ENCODE peak calls at places on chromosomes 13 and 19, in six cellular contexts. One of them, this sample, is unnamed.

GRCh38 chr13:59680429-59681024 is 483.2 kb downstream of the DIAPH3 start:
- DNase-seq in CD4-positive, CD25-positive, alpha-beta regulatory T cell: peak; percentile 19
- DNase-seq in GM23248: peak; percentile 47
- DNase-seq in thoracic aorta: no peak
- DNase-seq in cardiac muscle cell: peak; percentile 49
- DNase-seq in K562: peak; percentile 4
- DNase-seq in this sample: no peak

GRCh38 chr19:289651-290538 is 1.3 kb downstream of the PLPP2 start:
- DNase-seq in thoracic aorta: no peak
- DNase-seq in GM23248: peak; percentile 81
- DNase-seq in CD4-positive, CD25-positive, alpha-beta regulatory T cell: no peak
- DNase-seq in K562: peak; percentile 45
- DNase-seq in cardiac muscle cell: peak; percentile 31
- DNase-seq in this sample: peak; percentile 88

GRCh38 chr13:77678691-77679090 is 18.8 kb upstream of the SLAIN1 start:
- DNase-seq in GM23248: no peak
- DNase-seq in CD4-positive, CD25-positive, alpha-beta regulatory T cell: no peak
- DNase-seq in thoracic aorta: no peak
- DNase-seq in cardiac muscle cell: no peak
- DNase-seq in K562: no peak
- DNase-seq in this sample: no peak

GRCh38 chr13:76885203-76886004 is 801 bp downstream of the KCTD12 start:
- DNase-seq in cardiac muscle cell: peak; percentile 80
- DNase-seq in CD4-positive, CD25-positive, alpha-beta regulatory T cell: peak; percentile 61
- DNase-seq in K562: peak; percentile 13
- DNase-seq in GM23248: peak; percentile 90
- DNase-seq in thoracic aorta: no peak
- DNase-seq in this sample: peak; percentile 72

GRCh38 chr19:7605490-7606222 is 10.0 kb downstream of the CAMSAP3 start:
- DNase-seq in cardiac muscle cell: peak; percentile 38
- DNase-seq in GM23248: peak; percentile 19
- DNase-seq in thoracic aorta: no peak
- DNase-seq in CD4-positive, CD25-positive, alpha-beta regulatory T cell: no peak
- DNase-seq in K562: peak; percentile 95
- DNase-seq in this sample: peak; percentile 93

GRCh38 chr13:75792526-75793187 is 156.5 kb downstream of the LMO7 start:
- DNase-seq in CD4-positive, CD25-positive, alpha-beta regulatory T cell: no peak
- DNase-seq in cardiac muscle cell: peak; percentile 50
- DNase-seq in thoracic aorta: no peak
- DNase-seq in GM23248: no peak
- DNase-seq in K562: no peak
- DNase-seq in this sample: no peak

GRCh38 chr13:106381083-106381482 is 154.4 kb downstream of the EFNB2 start:
- DNase-seq in thoracic aorta: no peak
- DNase-seq in K562: no peak
- DNase-seq in CD4-positive, CD25-positive, alpha-beta regulatory T cell: no peak
- DNase-seq in cardiac muscle cell: peak; percentile 83
- DNase-seq in GM23248: no peak
- DNase-seq in this sample: no peak

GRCh38 chr13:51760592-51760991 is 43.4 kb downstream of the DHRS12 start:
- DNase-seq in thoracic aorta: no peak
- DNase-seq in cardiac muscle cell: no peak
- DNase-seq in CD4-positive, CD25-positive, alpha-beta regulatory T cell: no peak
- DNase-seq in K562: no peak
- DNase-seq in GM23248: no peak
- DNase-seq in this sample: no peak

GRCh38 chr13:40565282-40566148 is 100.9 kb downstream of the FOXO1 start:
- DNase-seq in CD4-positive, CD25-positive, alpha-beta regulatory T cell: no peak
- DNase-seq in K562: no peak
- DNase-seq in GM23248: peak; percentile 7
- DNase-seq in cardiac muscle cell: no peak
- DNase-seq in thoracic aorta: no peak
- DNase-seq in this sample: no peak

GRCh38 chr19:47414469-47414868 is 4.9 kb downstream of the MEIS3 start:
- DNase-seq in K562: peak; percentile 35
- DNase-seq in CD4-positive, CD25-positive, alpha-beta regulatory T cell: no peak
- DNase-seq in cardiac muscle cell: no peak
- DNase-seq in thoracic aorta: no peak
- DNase-seq in GM23248: no peak
- DNase-seq in this sample: peak; percentile 80

GRCh38 chr13:98565726-98566577 is 11.0 kb downstream of the STK24 start:
- DNase-seq in K562: no peak
- DNase-seq in thoracic aorta: no peak
- DNase-seq in CD4-positive, CD25-positive, alpha-beta regulatory T cell: no peak
- DNase-seq in cardiac muscle cell: peak; percentile 25
- DNase-seq in GM23248: peak; percentile 52
- DNase-seq in this sample: no peak

GRCh38 chr13:46852168-46852567 is 44.7 kb downstream of the HTR2A start:
- DNase-seq in GM23248: no peak
- DNase-seq in thoracic aorta: no peak
- DNase-seq in CD4-positive, CD25-positive, alpha-beta regulatory T cell: no peak
- DNase-seq in cardiac muscle cell: no peak
- DNase-seq in K562: no peak
- DNase-seq in this sample: no peak

GRCh38 chr19:40691421-40692211 is 1.2 kb upstream of the NUMBL start:
- DNase-seq in K562: no peak
- DNase-seq in thoracic aorta: no peak
- DNase-seq in cardiac muscle cell: no peak
- DNase-seq in GM23248: peak; percentile 25
- DNase-seq in CD4-positive, CD25-positive, alpha-beta regulatory T cell: no peak
- DNase-seq in this sample: peak; percentile 83

GRCh38 chr19:52600639-52601024 is 30.5 kb downstream of the ZNF701 start:
- DNase-seq in CD4-positive, CD25-positive, alpha-beta regulatory T cell: no peak
- DNase-seq in thoracic aorta: no peak
- DNase-seq in cardiac muscle cell: no peak
- DNase-seq in GM23248: no peak
- DNase-seq in K562: no peak
- DNase-seq in this sample: no peak

GRCh38 chr13:111005808-111006494 is 91.1 kb upstream of the ANKRD10 start:
- DNase-seq in CD4-positive, CD25-positive, alpha-beta regulatory T cell: no peak
- DNase-seq in GM23248: peak; percentile 55
- DNase-seq in K562: no peak
- DNase-seq in cardiac muscle cell: peak; percentile 57
- DNase-seq in thoracic aorta: peak; percentile 16
- DNase-seq in this sample: no peak
- H3K4me3 ChIP-seq in CD4-positive, CD25-positive, alpha-beta regulatory T cell: no peak overlapping the region
- H3K4me3 ChIP-seq in GM23248: peak overlapping the region; percentile 57
- H3K4me3 ChIP-seq in K562: no peak overlapping the region
- H3K4me3 ChIP-seq in cardiac muscle cell: no peak overlapping the region
- H3K4me3 ChIP-seq in thoracic aorta: peak overlapping the region; percentile 56
- H3K4me3 ChIP-seq in this sample: no peak overlapping the region

GRCh38 chr19:1296575-1297271 is 11.1 kb downstream of the EFNA2 start:
- DNase-seq in K562: no peak
- DNase-seq in CD4-positive, CD25-positive, alpha-beta regulatory T cell: no peak
- DNase-seq in thoracic aorta: no peak
- DNase-seq in cardiac muscle cell: no peak
- DNase-seq in GM23248: no peak
- DNase-seq in this sample: no peak

GRCh38 chr19:1293782-1294621 is 8.3 kb downstream of the EFNA2 start:
- DNase-seq in cardiac muscle cell: no peak
- DNase-seq in GM23248: no peak
- DNase-seq in CD4-positive, CD25-positive, alpha-beta regulatory T cell: no peak
- DNase-seq in K562: no peak
- DNase-seq in thoracic aorta: no peak
- DNase-seq in this sample: no peak

GRCh38 chr19:1294688-1295087 is 9.0 kb downstream of the EFNA2 start:
- DNase-seq in thoracic aorta: no peak
- DNase-seq in cardiac muscle cell: no peak
- DNase-seq in GM23248: no peak
- DNase-seq in K562: no peak
- DNase-seq in CD4-positive, CD25-positive, alpha-beta regulatory T cell: no peak
- DNase-seq in this sample: no peak

GRCh38 chr19:1296078-1296477 is 10.4 kb downstream of the EFNA2 start:
- DNase-seq in thoracic aorta: no peak
- DNase-seq in K562: no peak
- DNase-seq in GM23248: no peak
- DNase-seq in CD4-positive, CD25-positive, alpha-beta regulatory T cell: no peak
- DNase-seq in cardiac muscle cell: no peak
- DNase-seq in this sample: no peak

GRCh38 chr19:1295169-1296012 is 9.7 kb downstream of the EFNA2 start:
- DNase-seq in K562: peak; percentile 99
- DNase-seq in CD4-positive, CD25-positive, alpha-beta regulatory T cell: no peak
- DNase-seq in cardiac muscle cell: peak; percentile 26
- DNase-seq in GM23248: peak; percentile 48
- DNase-seq in thoracic aorta: no peak
- DNase-seq in this sample: peak; percentile 100
- H3K27me3 ChIP-seq in K562: peaks cover 22% of the 10 kb centered on the region
- H3K27me3 ChIP-seq in CD4-positive, CD25-positive, alpha-beta regulatory T cell: no peaks in the 10 kb centered on the region
- H3K27me3 ChIP-seq in cardiac muscle cell: peaks cover 6% of the 10 kb centered on the region
- H3K27me3 ChIP-seq in GM23248: peaks cover 14% of the 10 kb centered on the region
- H3K27me3 ChIP-seq in thoracic aorta: peaks cover 17% of the 10 kb centered on the region
- H3K27me3 ChIP-seq in this sample: peaks cover 4% of the 10 kb centered on the region

GRCh38 chr19:9838324-9838723 is 3.2 kb downstream of the PIN1 start:
- DNase-seq in GM23248: no peak
- DNase-seq in K562: no peak
- DNase-seq in cardiac muscle cell: no peak
- DNase-seq in thoracic aorta: no peak
- DNase-seq in CD4-positive, CD25-positive, alpha-beta regulatory T cell: no peak
- DNase-seq in this sample: peak; percentile 20

GRCh38 chr19:9848060-9848459 is 12.9 kb downstream of the PIN1 start:
- DNase-seq in CD4-positive, CD25-positive, alpha-beta regulatory T cell: peak; percentile 20
- DNase-seq in cardiac muscle cell: no peak
- DNase-seq in K562: no peak
- DNase-seq in thoracic aorta: no peak
- DNase-seq in GM23248: no peak
- DNase-seq in this sample: peak; percentile 94

GRCh38 chr19:9839415-9839814 is 4.3 kb downstream of the PIN1 start:
- DNase-seq in CD4-positive, CD25-positive, alpha-beta regulatory T cell: no peak
- DNase-seq in thoracic aorta: no peak
- DNase-seq in GM23248: no peak
- DNase-seq in cardiac muscle cell: peak; percentile 19
- DNase-seq in K562: no peak
- DNase-seq in this sample: no peak

GRCh38 chr19:9847087-9847671 is 12.1 kb downstream of the PIN1 start:
- DNase-seq in CD4-positive, CD25-positive, alpha-beta regulatory T cell: no peak
- DNase-seq in K562: peak; percentile 78
- DNase-seq in cardiac muscle cell: peak; percentile 92
- DNase-seq in thoracic aorta: peak; percentile 41
- DNase-seq in GM23248: peak; percentile 99
- DNase-seq in this sample: peak; percentile 93

GRCh38 chr19:9842834-9843625 is 7.9 kb downstream of the PIN1 start:
- DNase-seq in K562: no peak
- DNase-seq in GM23248: no peak
- DNase-seq in thoracic aorta: no peak
- DNase-seq in CD4-positive, CD25-positive, alpha-beta regulatory T cell: no peak
- DNase-seq in cardiac muscle cell: no peak
- DNase-seq in this sample: no peak
- H3K36me3 ChIP-seq in K562: peaks cover 93% of the 10 kb centered on the region
- H3K36me3 ChIP-seq in GM23248: peaks cover 5% of the 10 kb centered on the region
- H3K36me3 ChIP-seq in thoracic aorta: peaks cover 42% of the 10 kb centered on the region
- H3K36me3 ChIP-seq in CD4-positive, CD25-positive, alpha-beta regulatory T cell: peaks cover 88% of the 10 kb centered on the region
- H3K36me3 ChIP-seq in cardiac muscle cell: peaks cover 26% of the 10 kb centered on the region
- H3K36me3 ChIP-seq in this sample: peaks cover 12% of the 10 kb centered on the region

GRCh38 chr19:13018037-13018914 is 23.0 kb downstream of the NFIX start:
- DNase-seq in K562: peak; percentile 58
- DNase-seq in cardiac muscle cell: peak; percentile 77
- DNase-seq in thoracic aorta: no peak
- DNase-seq in CD4-positive, CD25-positive, alpha-beta regulatory T cell: no peak
- DNase-seq in GM23248: peak; percentile 77
- DNase-seq in this sample: peak; percentile 82
- H3K4me3 ChIP-seq in K562: no peak overlapping the region
- H3K4me3 ChIP-seq in cardiac muscle cell: no peak overlapping the region
- H3K4me3 ChIP-seq in thoracic aorta: peak overlapping the region; percentile 69
- H3K4me3 ChIP-seq in CD4-positive, CD25-positive, alpha-beta regulatory T cell: no peak overlapping the region
- H3K4me3 ChIP-seq in GM23248: peak overlapping the region; percentile 78
- H3K4me3 ChIP-seq in this sample: no peak overlapping the region

GRCh38 chr13:96090240-96091101 is 564 bp downstream of the HS6ST3 start:
- DNase-seq in K562: peak; percentile 5
- DNase-seq in thoracic aorta: no peak
- DNase-seq in GM23248: peak; percentile 48
- DNase-seq in cardiac muscle cell: peak; percentile 11
- DNase-seq in CD4-positive, CD25-positive, alpha-beta regulatory T cell: no peak
- DNase-seq in this sample: peak; percentile 82
- H3K27me3 ChIP-seq in K562: peaks cover 16% of the 10 kb centered on the region
- H3K27me3 ChIP-seq in thoracic aorta: no peaks in the 10 kb centered on the region
- H3K27me3 ChIP-seq in GM23248: peaks cover 75% of the 10 kb centered on the region
- H3K27me3 ChIP-seq in cardiac muscle cell: peaks cover 86% of the 10 kb centered on the region
- H3K27me3 ChIP-seq in CD4-positive, CD25-positive, alpha-beta regulatory T cell: peaks cover 26% of the 10 kb centered on the region
- H3K27me3 ChIP-seq in this sample: peaks cover 63% of the 10 kb centered on the region

DNA sequence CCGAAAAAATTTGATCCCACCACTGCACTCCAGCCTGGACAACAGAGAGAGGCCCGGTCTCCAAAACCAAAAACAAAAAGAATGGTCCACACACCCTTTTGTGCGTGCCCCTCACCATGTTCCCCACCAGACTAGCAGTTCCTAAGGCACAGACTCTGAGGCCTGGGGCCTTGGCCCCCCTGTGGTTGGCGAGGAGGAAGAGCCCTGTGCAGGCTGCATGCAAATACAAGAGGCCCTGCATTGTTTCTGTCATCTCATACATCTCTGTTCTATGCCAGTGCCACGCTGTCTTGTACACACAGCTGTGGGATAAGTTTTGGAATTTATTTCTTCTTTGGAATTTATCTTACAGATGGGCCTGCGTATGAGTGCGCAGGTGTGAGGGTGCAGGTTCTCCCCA is 4.7 kb upstream of the YJEFN3 start:
- DNase-seq in K562: no peak
- DNase-seq in GM23248: no peak
- DNase-seq in CD4-positive, CD25-positive, alpha-beta regulatory T cell: no peak
- DNase-seq in thoracic aorta: no peak
- DNase-seq in cardiac muscle cell: no peak
- DNase-seq in this sample: no peak
- H3K36me3 ChIP-seq in K562: peaks cover 81% of the 10 kb centered on the region
- H3K36me3 ChIP-seq in GM23248: peaks cover 2% of the 10 kb centered on the region
- H3K36me3 ChIP-seq in CD4-positive, CD25-positive, alpha-beta regulatory T cell: peaks cover 31% of the 10 kb centered on the region
- H3K36me3 ChIP-seq in thoracic aorta: peaks cover 27% of the 10 kb centered on the region
- H3K36me3 ChIP-seq in cardiac muscle cell: peaks cover 5% of the 10 kb centered on the region
- H3K36me3 ChIP-seq in this sample: peaks cover 13% of the 10 kb centered on the region

GRCh38 chr19:29943615-29944014 is 1.6 kb downstream of the URI1 start:
- DNase-seq in K562: no peak
- DNase-seq in GM23248: peak; percentile 45
- DNase-seq in cardiac muscle cell: no peak
- DNase-seq in CD4-positive, CD25-positive, alpha-beta regulatory T cell: no peak
- DNase-seq in thoracic aorta: no peak
- DNase-seq in this sample: no peak
- H3K4me3 ChIP-seq in K562: peak overlapping the region; percentile 90
- H3K4me3 ChIP-seq in GM23248: peak overlapping the region; percentile 96
- H3K4me3 ChIP-seq in cardiac muscle cell: peak overlapping the region; percentile 93
- H3K4me3 ChIP-seq in CD4-positive, CD25-positive, alpha-beta regulatory T cell: peak overlapping the region; percentile 84
- H3K4me3 ChIP-seq in thoracic aorta: peak overlapping the region; percentile 78
- H3K4me3 ChIP-seq in this sample: no peak overlapping the region

DNA sequence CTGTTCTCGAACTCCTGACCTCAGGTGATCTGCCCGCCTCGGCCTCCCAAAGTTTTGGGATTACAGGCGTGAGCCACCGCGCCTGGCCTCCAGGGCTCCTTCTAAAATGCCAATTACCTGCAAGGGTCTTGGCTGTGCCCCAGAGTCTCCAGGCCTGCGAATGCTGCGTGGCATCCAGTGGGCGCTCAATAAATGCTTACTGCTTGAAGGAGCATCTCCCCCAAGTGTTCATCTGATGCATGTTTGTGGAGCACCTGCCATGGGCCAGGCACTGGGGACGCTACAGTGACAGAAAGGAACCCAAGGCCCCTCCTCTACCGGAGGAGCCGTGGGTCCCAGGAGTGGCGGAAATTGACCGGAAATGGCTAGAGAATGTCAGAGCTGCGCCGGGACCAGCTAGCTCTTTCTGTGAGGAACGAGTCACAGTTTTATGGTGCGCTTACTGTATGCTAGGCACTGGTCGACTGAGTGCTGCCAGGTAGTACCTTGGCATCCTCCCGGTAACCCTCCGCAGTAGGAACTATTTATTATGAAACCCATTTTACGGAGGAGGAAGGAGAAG is 14.2 kb downstream of the ANKRD24 start:
- DNase-seq in GM23248: no peak
- DNase-seq in K562: no peak
- DNase-seq in CD4-positive, CD25-positive, alpha-beta regulatory T cell: no peak
- DNase-seq in thoracic aorta: no peak
- DNase-seq in cardiac muscle cell: no peak
- DNase-seq in this sample: peak; percentile 50
- H3K27me3 ChIP-seq in GM23248: peaks cover 30% of the 10 kb centered on the region
- H3K27me3 ChIP-seq in K562: peaks cover 8% of the 10 kb centered on the region
- H3K27me3 ChIP-seq in CD4-positive, CD25-positive, alpha-beta regulatory T cell: peaks cover 7% of the 10 kb centered on the region
- H3K27me3 ChIP-seq in thoracic aorta: peaks cover 23% of the 10 kb centered on the region
- H3K27me3 ChIP-seq in cardiac muscle cell: peaks cover 55% of the 10 kb centered on the region
- H3K27me3 ChIP-seq in this sample: peaks cover 33% of the 10 kb centered on the region